ENCODE peak calls at places on chromosomes 6 and 20, in seven cellular contexts. S is OCI-LY7; B is ELR; O is GM03348; D is effector CD8-positive, alpha-beta T cell; F is fibroblast of villous mesenchyme; J is adrenal gland. Y is an unnamed sample.
A peak's percentile ranks its signal among the peaks of the same experiment; 100 is the strongest.

GRCh38 chr6:28446818-28447511 is 3.7 kb upstream of the ZSCAN23 start:
- DNase-seq in B (peak; percentile 19), D (no peak), O (peak; percentile 5), S (no peak), F (no peak), J (no peak), Y (peak; percentile 7)

GRCh38 chr6:13908955-13909381 is 15.8 kb upstream of the RNF182 start:
- DNase-seq in F (peak; percentile 82), O (peak; percentile 82), D (peak; percentile 5), J (peak; percentile 62), B (peak; percentile 84), S (no peak), Y (peak; percentile 71)

GRCh38 chr6:30646450-30647038 is 389 bp upstream of the C6orf136 start:
- DNase-seq in S (no peak), B (no peak), D (peak; percentile 90), F (no peak), O (peak; percentile 99), J (peak; percentile 94), Y (peak; percentile 91)

GRCh38 chr6:42281570-42281969 is 63.9 kb upstream of the MRPS10 start:
- DNase-seq in B (no peak), J (no peak), O (no peak), F (no peak), D (no peak), S (no peak), Y (no peak)

GRCh38 chr6:137145421-137145820 is 28.0 kb downstream of the IL22RA2 start:
- DNase-seq in O (no peak), S (no peak), B (no peak), J (no peak), F (peak; percentile 8), D (no peak), Y (peak; percentile 60)

GRCh38 chr6:15299430-15300131 is 53.7 kb downstream of the JARID2 start:
- DNase-seq in S (peak; percentile 93), O (peak; percentile 34), B (peak; percentile 55), F (peak; percentile 85), J (peak; percentile 38), D (no peak), Y (peak; percentile 59)

GRCh38 chr6:124535746-124536145 is 426.5 kb upstream of the RNF217 start:
- DNase-seq in B (peak; percentile 0), D (no peak), J (no peak), S (no peak), O (no peak), F (peak; percentile 68), Y (peak; percentile 86)

GRCh38 chr20:16530201-16530681 is 43.0 kb downstream of the KIF16B start:
- DNase-seq in D (no peak), F (peak; percentile 28), B (peak; percentile 54), S (no peak), O (no peak), J (peak; percentile 73), Y (peak; percentile 20)

GRCh38 chr20:63091901-63092659 is 85.3 kb upstream of the BHLHE23 start:
- DNase-seq in J (no peak), O (no peak), S (no peak), B (no peak), D (no peak), F (no peak), Y (no peak)

GRCh38 chr6:85498596-85499258 is 48.8 kb downstream of the NT5E start:
- DNase-seq in F (no peak), B (no peak), D (no peak), S (no peak), O (no peak), J (no peak), Y (peak; percentile 61)

GRCh38 chr6:149963462-149964242 is at the start of gene ULBP1:
- DNase-seq in B (peak; percentile 90), F (peak; percentile 90), J (peak; percentile 79), O (peak; percentile 96), D (peak; percentile 58), S (peak; percentile 58), Y (peak; percentile 67)

GRCh38 chr20:49938173-49939163 is 2.3 kb downstream of the RNF114 start:
- DNase-seq in B (peak; percentile 42), O (peak; percentile 52), S (no peak), F (peak; percentile 81), J (peak; percentile 77), D (no peak), Y (peak; percentile 84)

GRCh38 chr6:83431545-83432165 is 804 bp upstream of the ME1 start:
- DNase-seq in O (no peak), F (no peak), S (no peak), B (no peak), J (peak; percentile 57), D (no peak), Y (no peak)

GRCh38 chr6:147207351-147207750 is 3.1 kb downstream of the STXBP5 start:
- DNase-seq in S (no peak), J (no peak), O (peak; percentile 8), B (no peak), D (no peak), F (peak; percentile 36), Y (peak; percentile 27)

GRCh38 chr6:158039571-158040050 is 57.9 kb downstream of the SYNJ2 start:
- DNase-seq in D (no peak), B (peak; percentile 46), F (no peak), J (peak; percentile 47), O (no peak), S (no peak), Y (peak; percentile 64)

GRCh38 chr6:107408714-107409113 is 50.6 kb downstream of the PDSS2 start:
- DNase-seq in D (no peak), F (no peak), S (no peak), B (no peak), O (no peak), J (no peak), Y (no peak)

GRCh38 chr6:150293423-150294280 is 75.2 kb upstream of the IYD start:
- DNase-seq in D (no peak), F (peak; percentile 37), S (no peak), J (peak; percentile 16), O (peak; percentile 66), B (peak; percentile 56), Y (peak; percentile 69)

GRCh38 chr20:32893878-32894483 is 35.3 kb downstream of the EFCAB8 start:
- DNase-seq in B (peak; percentile 42), O (peak; percentile 29), F (peak; percentile 20), D (no peak), S (peak; percentile 34), J (no peak), Y (peak; percentile 35)

GRCh38 chr6:118905851-118906250 is 11.9 kb downstream of the ASF1A start:
- DNase-seq in D (no peak), J (no peak), O (no peak), B (no peak), F (no peak), S (no peak), Y (no peak)

GRCh38 chr6:82842721-82843120 is 222.9 kb downstream of the UBE3D start:
- DNase-seq in J (no peak), O (peak; percentile 40), S (no peak), D (no peak), F (peak; percentile 34), B (peak; percentile 89), Y (peak; percentile 61)

GRCh38 chr20:46006964-46007363 is 1.7 kb upstream of the MMP9 start:
- DNase-seq in F (no peak), D (no peak), J (no peak), S (no peak), B (no peak), O (no peak), Y (no peak)

GRCh38 chr6:108944707-108945685 is 96.8 kb downstream of the ARMC2 start:
- DNase-seq in B (peak; percentile 83), D (no peak), O (peak; percentile 86), J (peak; percentile 47), S (no peak), F (peak; percentile 97), Y (peak; percentile 86)

GRCh38 chr20:51079488-51079887 is 56.6 kb upstream of the KCNG1 start:
- DNase-seq in J (no peak), S (no peak), D (no peak), F (no peak), O (no peak), B (no peak), Y (no peak)

GRCh38 chr6:29892696-29893095 is 49.6 kb upstream of the HLA-A start:
- DNase-seq in O (no peak), B (peak; percentile 13), F (no peak), S (no peak), D (no peak), J (no peak), Y (no peak)

GRCh38 chr6:150286919-150287318 is 81.9 kb upstream of the IYD start:
- DNase-seq in B (no peak), F (no peak), S (no peak), O (no peak), D (no peak), J (no peak), Y (no peak)

GRCh38 chr6:113825776-113826175 is 31.4 kb upstream of the MARCKS start:
- DNase-seq in D (no peak), B (peak; percentile 4), O (peak; percentile 72), F (peak; percentile 74), J (peak; percentile 65), S (no peak), Y (peak; percentile 55)

GRCh38 chr6:110548124-110548847 is 71.9 kb upstream of the SLC22A16 start:
- DNase-seq in F (no peak), D (no peak), O (no peak), J (no peak), B (no peak), S (no peak), Y (no peak)

GRCh38 chr6:110139052-110139451 is 40.4 kb downstream of the WASF1 start:
- DNase-seq in O (no peak), J (no peak), F (no peak), D (no peak), B (no peak), S (no peak), Y (no peak)

GRCh38 chr6:136923116-136923953 is 1.2 kb downstream of the SLC35D3 start:
- DNase-seq in D (no peak), F (no peak), S (no peak), O (peak; percentile 10), B (no peak), J (no peak), Y (no peak)

GRCh38 chr6:44655368-44656342 is 268.1 kb downstream of the CDC5L start:
- DNase-seq in J (peak; percentile 73), F (peak; percentile 85), O (peak; percentile 85), B (peak; percentile 68), D (peak; percentile 66), S (peak; percentile 36), Y (peak; percentile 64)

GRCh38 chr20:10110151-10110550 is 75.4 kb downstream of the ANKEF1 start:
- DNase-seq in F (no peak), B (peak; percentile 84), O (no peak), J (no peak), S (no peak), D (no peak), Y (peak; percentile 24)

GRCh38 chr6:163806761-163807499 is 392.4 kb downstream of the QKI start:
- DNase-seq in O (peak; percentile 45), F (peak; percentile 5), D (no peak), B (no peak), S (no peak), J (no peak), Y (peak; percentile 28)

GRCh38 chr6:52213127-52213526 is 27.0 kb downstream of the IL17A start:
- DNase-seq in D (no peak), O (no peak), B (no peak), J (no peak), F (no peak), S (no peak), Y (no peak)

GRCh38 chr6:31087494-31088089 is 24.8 kb downstream of the C6orf15 start:
- DNase-seq in F (peak; percentile 88), S (peak; percentile 83), O (peak; percentile 92), J (peak; percentile 86), B (peak; percentile 92), D (peak; percentile 82), Y (peak; percentile 87)

GRCh38 chr20:45070932-45071632 is 29.8 kb downstream of the KCNS1 start:
- DNase-seq in O (no peak), F (peak; percentile 87), D (no peak), S (no peak), J (peak; percentile 77), B (peak; percentile 47), Y (peak; percentile 85)

GRCh38 chr6:158849899-158850806 is 31.0 kb upstream of the EZR start:
- DNase-seq in S (no peak), D (no peak), J (no peak), B (peak; percentile 99), F (peak; percentile 91), O (peak; percentile 70), Y (peak; percentile 96)

GRCh38 chr20:48015136-48015925 is 230.1 kb upstream of the SULF2 start:
- DNase-seq in O (no peak), J (no peak), F (peak; percentile 51), B (no peak), S (no peak), D (no peak), Y (peak; percentile 38)

GRCh38 chr6:70520575-70520974 is 46.2 kb upstream of the SDHAF4 start:
- DNase-seq in O (peak; percentile 16), S (peak; percentile 27), B (peak; percentile 36), F (peak; percentile 13), J (no peak), D (no peak), Y (peak; percentile 7)

Y was measured in iris pigment epithelial cell.